ENCODE peak calls at places on chromosome 4, in five cellular contexts. M, Q, J, E and K are unnamed samples.

GRCh38 chr4:85776579-85776978 is 301.6 kb downstream of the ARHGAP24 start:
- DNase-seq in M (peak; percentile 71), Q (peak; percentile 72), J (no peak), E (no peak), K (no peak)

GRCh38 chr4:34939073-34939472 is 1305.2 kb downstream of the ARAP2 start:
- DNase-seq in M (no peak), Q (no peak), J (peak; percentile 44), E (no peak), K (no peak)

GRCh38 chr4:5933996-5934831 is 41.3 kb upstream of the CRMP1 start:
- DNase-seq in M (no peak), Q (no peak), J (no peak), E (no peak), K (no peak)

GRCh38 chr4:34194585-34194984 is 2049.7 kb downstream of the ARAP2 start:
- DNase-seq in M (no peak), Q (no peak), J (no peak), E (no peak), K (no peak)

GRCh38 chr4:130600706-130601105 is 1504.8 kb downstream of the C4orf33 start:
- DNase-seq in M (no peak), Q (no peak), J (no peak), E (no peak), K (no peak)

GRCh38 chr4:111854494-111855087 is 290.7 kb upstream of the FAM241A start:
- DNase-seq in M (peak; percentile 61), Q (peak; percentile 74), J (no peak), E (peak; percentile 1), K (no peak)

GRCh38 chr4:172865103-172865502 is 303.5 kb upstream of the GALNT7 start:
- DNase-seq in M (no peak), Q (no peak), J (no peak), E (no peak), K (no peak)

GRCh38 chr4:111618908-111619307 is 526.3 kb upstream of the FAM241A start:
- DNase-seq in M (peak; percentile 83), Q (no peak), J (no peak), E (no peak), K (no peak)

GRCh38 chr4:183485411-183486160 is 19.3 kb upstream of the ING2 start:
- DNase-seq in M (no peak), Q (peak; percentile 82), J (no peak), E (no peak), K (no peak)

GRCh38 chr4:184596617-184597185 is 52.5 kb downstream of the CASP3 start:
- DNase-seq in M (peak; percentile 25), Q (no peak), J (no peak), E (no peak), K (no peak)

GRCh38 chr4:174467107-174467506 is 55.2 kb downstream of the HPGD start:
- DNase-seq in M (peak; percentile 16), Q (no peak), J (no peak), E (no peak), K (no peak)

GRCh38 chr4:72295966-72296557 is 264.3 kb downstream of the NPFFR2 start:
- DNase-seq in M (peak; percentile 61), Q (peak; percentile 78), J (no peak), E (peak; percentile 6), K (no peak)

GRCh38 chr4:86934772-86935498 is at the start of gene AFF1:
- DNase-seq in M (peak; percentile 88), Q (peak; percentile 95), J (peak; percentile 99), E (peak; percentile 60), K (peak; percentile 95)

GRCh38 chr4:2869659-2870058 is 26.0 kb downstream of the ADD1 start:
- DNase-seq in M (no peak), Q (no peak), J (no peak), E (no peak), K (no peak)

GRCh38 chr4:157115613-157116340 is 39.8 kb downstream of the GLRB start:
- DNase-seq in M (peak; percentile 78), Q (peak; percentile 81), J (no peak), E (no peak), K (no peak)

GRCh38 chr4:88672987-88673386 is 24.6 kb downstream of the NAP1L5 start:
- DNase-seq in M (peak; percentile 52), Q (peak; percentile 54), J (no peak), E (peak; percentile 2), K (no peak)

GRCh38 chr4:25838526-25838925 is 24.3 kb downstream of the SEL1L3 start:
- DNase-seq in M (no peak), Q (no peak), J (no peak), E (no peak), K (no peak)

GRCh38 chr4:137703225-137703624 is 170.9 kb upstream of the PCDH18 start:
- DNase-seq in M (no peak), Q (no peak), J (no peak), E (peak; percentile 75), K (no peak)

GRCh38 chr4:183483997-183484396 is 20.9 kb upstream of the ING2 start:
- DNase-seq in M (no peak), Q (no peak), J (no peak), E (no peak), K (no peak)

GRCh38 chr4:105306820-105307219 is 160.1 kb downstream of the TET2 start:
- DNase-seq in M (no peak), Q (no peak), J (no peak), E (no peak), K (no peak)

GRCh38 chr4:112633477-112634235 is 3.1 kb downstream of the ZGRF1 start:
- DNase-seq in M (peak; percentile 47), Q (peak; percentile 72), J (no peak), E (peak; percentile 16), K (no peak)

GRCh38 chr4:37858877-37859276 is 32.0 kb upstream of the TBC1D1 start:
- DNase-seq in M (no peak), Q (no peak), J (no peak), E (no peak), K (no peak)

GRCh38 chr4:114076865-114077264 is 97.4 kb upstream of the ARSJ start:
- DNase-seq in M (no peak), Q (peak; percentile 40), J (no peak), E (no peak), K (no peak)

GRCh38 chr4:114040319-114041116 is 61.1 kb upstream of the ARSJ start:
- DNase-seq in M (peak; percentile 42), Q (peak; percentile 6), J (no peak), E (no peak), K (no peak)

GRCh38 chr4:159010563-159011260 is 92.2 kb upstream of the RAPGEF2 start:
- DNase-seq in M (peak; percentile 85), Q (peak; percentile 85), J (no peak), E (no peak), K (peak; percentile 58)

GRCh38 chr4:10983885-10984284 is 299.3 kb upstream of the CLNK start:
- DNase-seq in M (no peak), Q (no peak), J (no peak), E (no peak), K (no peak)

GRCh38 chr4:26857278-26858034 is 3.2 kb upstream of the STIM2 start:
- DNase-seq in M (peak; percentile 87), Q (peak; percentile 91), J (peak; percentile 97), E (peak; percentile 74), K (peak; percentile 92)

GRCh38 chr4:105666693-105667092 is 41.8 kb downstream of the INTS12 start:
- DNase-seq in M (peak; percentile 71), Q (peak; percentile 46), J (no peak), E (peak; percentile 27), K (no peak)

GRCh38 chr4:33780952-33781655 is 2463.2 kb downstream of the ARAP2 start:
- DNase-seq in M (peak; percentile 54), Q (peak; percentile 55), J (no peak), E (no peak), K (no peak)